ENCODE peak calls at places on chromosomes 16 and 17, in four cellular contexts. N is Peyer's patch; L is CD4-positive, alpha-beta T cell; O is AG04450. G is an unnamed sample. For H3K27me3, the result is how much of the 10 kb centered on the place peaks cover.

GRCh38 chr16:59993101-59993500 is 1259.0 kb upstream of the GOT2 start:
- DNase-seq in L (no peak), O (no peak), N (no peak), G (no peak)

GRCh38 chr16:50099957-50100648 is 34.3 kb downstream of the HEATR3 start:
- DNase-seq in L (no peak), N (no peak), O (no peak), G (no peak)

GRCh38 chr16:84044108-84044488 is 1.5 kb upstream of the SLC38A8 start:
- DNase-seq in N (no peak), L (no peak), O (no peak), G (peak)

GRCh38 chr17:38577645-38578173 is 28.0 kb downstream of the SRCIN1 start:
- DNase-seq in N (no peak), O (no peak), L (no peak), G (no peak)

GRCh38 chr17:6120351-6120750 is 50.2 kb downstream of the WSCD1 start:
- DNase-seq in L (no peak), O (no peak), N (no peak), G (no peak)

GRCh38 chr17:46120078-46120477 is 73.2 kb downstream of the KANSL1 start:
- DNase-seq in O (no peak), N (no peak), L (no peak), G (no peak)

GRCh38 chr16:54128629-54129230 is 157.9 kb downstream of the IRX3 start:
- DNase-seq in L (no peak), N (no peak), O (no peak), G (no peak)

GRCh38 chr16:25270577-25270976 is 12.9 kb upstream of the ZKSCAN2 start:
- DNase-seq in N (no peak), L (no peak), O (no peak), G (no peak)

GRCh38 chr17:35795007-35795870 is at the start of gene MMP28:
- DNase-seq in L (no peak), O (no peak), N (peak), G (peak)

GRCh38 chr16:81770008-81770407 is 9.1 kb upstream of the PLCG2 start:
- DNase-seq in L (no peak), O (no peak), N (no peak), G (no peak)

GRCh38 chr16:81448154-81449131 is 3.8 kb downstream of the CMIP start:
- DNase-seq in L (no peak), O (no peak), N (peak), G (no peak)

GRCh38 chr17:72613411-72614292 is 478.8 kb downstream of the SLC39A11 start:
- DNase-seq in O (no peak), N (no peak), L (no peak), G (no peak)

GRCh38 chr16:75379911-75380847 is 53.1 kb downstream of the CFDP1 start:
- DNase-seq in L (peak), N (peak), O (no peak), G (no peak)

GRCh38 chr16:337975-338575 is 14.4 kb downstream of the AXIN1 start:
- DNase-seq in O (no peak), L (no peak), N (no peak), G (no peak)

GRCh38 chr17:33038740-33039139 is 47.1 kb downstream of the SPACA3 start:
- DNase-seq in N (peak), O (no peak), L (no peak), G (peak)

GRCh38 chr17:8728991-8729390 is 15.6 kb downstream of the CCDC42 start:
- DNase-seq in L (no peak), O (no peak), N (no peak), G (no peak)

GRCh38 chr17:42512733-42513251 is 23.2 kb upstream of the NAGLU start:
- DNase-seq in O (no peak), N (no peak), L (no peak), G (no peak)

GRCh38 chr17:50129303-50129945 is 536 bp downstream of the SAMD14 start:
- DNase-seq in N (no peak), O (no peak), L (peak), G (peak)

GRCh38 chr17:21021208-21021803 is 21.5 kb downstream of the USP22 start:
- DNase-seq in N (peak), O (no peak), L (no peak), G (no peak)

GRCh38 chr17:12422632-12423031 is 243.1 kb upstream of the MYOCD start:
- DNase-seq in N (no peak), O (no peak), L (no peak), G (no peak)

GRCh38 chr16:77943770-77944169 is 78.6 kb upstream of the CLEC3A start:
- DNase-seq in N (no peak), L (no peak), O (no peak), G (no peak)

GRCh38 chr17:34639706-34640425 is 60.5 kb downstream of the TMEM132E start:
- DNase-seq in O (no peak), N (no peak), L (no peak), G (no peak)

GRCh38 chr17:18017958-18018357 is 21.0 kb downstream of the ATPAF2 start:
- DNase-seq in O (no peak), L (no peak), N (no peak), G (no peak)

GRCh38 chr16:75497558-75497957 is 2.3 kb upstream of the CHST6 start:
- DNase-seq in N (no peak), O (no peak), L (no peak), G (no peak)

GRCh38 chr16:13186813-13187212 is 285.4 kb downstream of the SHISA9 start:
- DNase-seq in O (no peak), L (no peak), N (no peak), G (no peak)

GRCh38 chr16:11384956-11385586 is 39.8 kb downstream of the RMI2 start:
- DNase-seq in L (no peak), N (no peak), O (no peak), G (no peak)

GRCh38 chr16:86100205-86101134 is 201.5 kb downstream of the IRF8 start:
- DNase-seq in L (no peak), N (peak), O (peak), G (peak)

GRCh38 chr16:77662241-77662640 is 60.1 kb upstream of the NUDT7 start:
- DNase-seq in O (no peak), L (no peak), N (no peak), G (no peak)

GRCh38 chr16:87464691-87465300 is 28.0 kb downstream of the ZCCHC14 start:
- DNase-seq in N (peak), O (peak), L (peak), G (peak)

GRCh38 chr16:80027007-80027965 is 426.7 kb upstream of the MAF start:
- DNase-seq in O (peak), N (peak), L (peak), G (peak)

GRCh38 chr16:85735225-85735722 is 15.6 kb downstream of the C16orf74 start:
- DNase-seq in N (peak), O (no peak), L (peak), G (no peak)

GRCh38 chr17:17043668-17044226 is 1.5 kb downstream of the MPRIP start:
- DNase-seq in O (no peak), N (peak), L (no peak), G (no peak)

GRCh38 chr17:12406623-12407228 is 259.0 kb upstream of the MYOCD start:
- DNase-seq in N (no peak), L (no peak), O (no peak), G (no peak)

GRCh38 chr17:80890551-80890930 is 101.1 kb upstream of the CHMP6 start:
- DNase-seq in L (no peak), O (no peak), N (no peak), G (no peak)

GRCh38 chr17:65783845-65784334 is 222.4 kb upstream of the AXIN2 start:
- DNase-seq in N (no peak), O (peak), L (no peak), G (no peak)

GRCh38 chr17:77214743-77215142 is 74.0 kb downstream of the SEC14L1 start:
- DNase-seq in N (peak), O (no peak), L (no peak), G (peak)

GRCh38 chr16:67280090-67281015 is 1.0 kb downstream of the PLEKHG4 start:
- DNase-seq in N (no peak), L (no peak), O (no peak), G (no peak)

GRCh38 chr16:67277294-67277998 is 1.9 kb upstream of the PLEKHG4 start:
- DNase-seq in O (peak), L (no peak), N (no peak), G (no peak)

GRCh38 chr16:67278773-67279295 is 498 bp upstream of the PLEKHG4 start:
- DNase-seq in O (no peak), N (peak), L (peak), G (peak)

GRCh38 chr16:67279296-67280089 is at the start of gene PLEKHG4:
- DNase-seq in N (peak), O (no peak), L (peak), G (peak)

DNA sequence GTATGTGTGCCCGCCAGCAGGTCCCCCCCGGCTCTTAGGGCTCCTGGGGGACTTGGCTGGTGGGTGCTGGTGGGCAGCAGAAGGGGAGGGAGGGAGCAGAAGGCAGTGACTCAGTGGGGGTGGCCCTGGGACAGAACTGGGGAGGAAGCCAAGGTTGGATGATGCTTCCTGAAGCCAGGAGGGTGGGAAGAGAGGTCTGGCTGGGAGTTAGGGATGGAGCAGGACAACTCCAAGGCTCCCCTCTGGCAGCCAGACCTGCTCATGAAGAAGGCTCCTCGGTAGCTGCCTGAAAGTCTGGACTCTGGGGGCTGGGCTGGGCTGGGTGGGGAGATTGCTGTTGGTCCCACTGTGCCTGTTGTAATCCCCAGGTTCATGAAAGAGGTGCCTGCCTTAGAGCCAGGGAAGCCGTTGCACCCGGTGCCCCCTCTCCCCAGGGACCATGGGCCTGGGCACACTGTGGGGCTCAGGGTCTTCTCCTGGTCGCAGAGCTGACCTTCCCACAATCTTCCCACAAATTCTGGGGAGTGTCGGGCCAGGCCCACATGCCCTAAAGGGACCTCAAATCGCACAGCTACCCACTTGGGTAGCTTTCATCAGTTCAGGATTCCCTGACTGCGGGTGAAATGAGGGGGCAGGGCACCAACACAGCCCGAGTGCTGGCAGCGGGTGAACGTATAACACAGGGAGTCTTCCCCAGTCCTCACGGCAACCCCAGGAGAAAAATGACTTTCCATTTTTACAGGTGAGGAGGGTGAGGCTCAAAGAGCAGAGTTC is 1.1 kb upstream of the PLEKHG4 start:
- DNase-seq in N (no peak), L (no peak), O (no peak), G (no peak)
- TF ChIP-seq CTCF in N (no peak), L (no peak), O (no peak), G (no peak)

DNA sequence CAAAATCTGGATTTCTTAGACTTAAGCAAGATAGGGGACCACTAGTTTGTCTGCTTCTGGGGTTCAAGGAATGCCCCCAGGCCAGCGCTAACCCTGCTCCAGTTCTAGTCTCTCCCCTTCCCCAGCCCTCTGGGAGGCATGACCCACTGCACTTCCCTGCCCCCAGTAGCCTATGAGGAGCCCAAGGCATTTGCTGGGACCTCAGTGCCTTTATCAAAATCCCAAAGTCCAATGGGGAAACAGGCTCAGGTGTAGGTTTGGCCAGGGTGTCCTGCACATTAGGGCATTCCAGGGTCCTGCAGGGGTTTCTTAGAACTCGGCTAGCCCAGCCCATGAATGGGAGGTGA is 1.2 kb downstream of the IL4R start:
- DNase-seq in L (no peak), N (no peak), O (no peak), G (no peak)
- H3K27me3 ChIP-seq in L (under half), N (under half), O (under half), G (under half)

GRCh38 chr16:30777591-30778297 is 9.3 kb downstream of the ZNF629 start:
- DNase-seq in O (no peak), N (no peak), L (no peak), G (no peak)
- TF ChIP-seq CTCF in O (no peak), N (no peak), L (no peak), G (no peak)

GRCh38 chr17:58265266-58265665 is 15.5 kb downstream of the MPO start:
- DNase-seq in N (no peak), O (no peak), L (no peak), G (no peak)

GRCh38 chr17:58265902-58266875 is 14.5 kb downstream of the MPO start:
- DNase-seq in L (no peak), O (no peak), N (no peak), G (no peak)

GRCh38 chr17:58262149-58262548 is 18.6 kb downstream of the MPO start:
- DNase-seq in L (no peak), N (no peak), O (no peak), G (no peak)

GRCh38 chr17:58263773-58264172 is 17.0 kb downstream of the MPO start:
- DNase-seq in O (no peak), L (no peak), N (no peak), G (no peak)

GRCh38 chr17:58264407-58265103 is 16.2 kb downstream of the MPO start:
- DNase-seq in N (no peak), O (no peak), L (no peak), G (no peak)
- H3K27me3 ChIP-seq in N (under half), O (under half), L (under half), G (half or more)

GRCh38 chr17:40290629-40291296 is 3.1 kb downstream of the CDC6 start:
- DNase-seq in L (peak), O (peak), N (peak), G (peak)
- TF ChIP-seq CTCF in L (peak), O (peak), N (peak), G (peak)

GRCh38 chr16:58127634-58128033 is 1.5 kb downstream of the CFAP20 start:
- DNase-seq in O (no peak), N (peak), L (no peak), G (no peak)
- H3K27me3 ChIP-seq in O (under half), N (under half), L (under half), G (under half)

DNA sequence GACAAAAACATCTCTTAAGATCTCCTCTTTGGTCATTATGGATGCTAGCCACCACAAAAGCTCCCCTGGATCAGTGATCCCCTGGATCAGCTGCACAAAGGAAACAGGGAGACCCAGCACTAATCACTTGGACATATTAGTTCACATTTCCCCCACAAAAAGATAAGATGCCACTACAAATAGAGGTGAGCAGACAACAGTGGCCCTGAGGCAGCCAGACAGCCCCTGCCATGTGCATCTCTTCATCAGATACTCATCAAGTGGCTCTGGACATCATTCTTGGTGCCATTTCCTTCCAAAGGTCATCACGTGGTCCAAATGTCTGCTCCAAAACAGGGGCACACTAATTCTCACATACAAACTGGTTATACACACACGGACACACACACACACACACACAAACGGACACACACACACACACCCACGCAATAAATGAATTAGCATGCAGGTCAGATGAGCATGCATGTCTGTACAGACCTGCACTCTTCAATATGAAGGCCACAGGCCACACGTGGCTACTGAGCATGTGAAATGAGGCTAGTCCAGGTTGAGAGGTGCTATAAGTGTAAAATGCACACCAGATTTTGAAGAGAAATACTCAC is 4.1 kb downstream of the USP36 start:
- DNase-seq in O (no peak), N (no peak), L (no peak), G (no peak)
- TF ChIP-seq CTCF in O (no peak), N (no peak), L (no peak), G (no peak)

GRCh38 chr17:30421592-30421991 is 42.9 kb downstream of the CPD start:
- DNase-seq in N (no peak), O (no peak), L (no peak), G (no peak)
- H3K27me3 ChIP-seq in N (under half), O (under half), L (under half), G (under half)

G was measured in BE2C.